ENCODE peak calls at places on chromosomes 5 and 9, in seven cellular contexts. One of them, this sample, is unnamed.
A peak's percentile ranks its signal among the peaks of the same experiment; 100 is the strongest.

GRCh38 chr9:16293610-16294009 is 576.9 kb downstream of the BNC2 start:
- DNase-seq in HepG2: no peak
- DNase-seq in neural progenitor cell: no peak
- DNase-seq in PC-9: no peak
- DNase-seq in H9: peak; percentile 2
- DNase-seq in fibroblast of lung: no peak
- DNase-seq in hepatocyte: no peak
- DNase-seq in this sample: no peak

GRCh38 chr9:113299800-113300292 is 3.3 kb downstream of the RNF183 start:
- DNase-seq in HepG2: no peak
- DNase-seq in PC-9: no peak
- DNase-seq in H9: no peak
- DNase-seq in hepatocyte: peak; percentile 55
- DNase-seq in neural progenitor cell: no peak
- DNase-seq in fibroblast of lung: no peak
- DNase-seq in this sample: no peak

GRCh38 chr5:124252751-124253146 is 493.7 kb downstream of the ZNF608 start:
- DNase-seq in hepatocyte: no peak
- DNase-seq in fibroblast of lung: no peak
- DNase-seq in PC-9: no peak
- DNase-seq in H9: no peak
- DNase-seq in neural progenitor cell: no peak
- DNase-seq in HepG2: no peak
- DNase-seq in this sample: peak; percentile 10

GRCh38 chr5:102418531-102418930 is 80.3 kb downstream of the SLCO6A1 start:
- DNase-seq in H9: no peak
- DNase-seq in fibroblast of lung: no peak
- DNase-seq in hepatocyte: no peak
- DNase-seq in neural progenitor cell: peak; percentile 28
- DNase-seq in PC-9: no peak
- DNase-seq in HepG2: no peak
- DNase-seq in this sample: no peak

GRCh38 chr5:53991942-53992341 is 318.4 kb downstream of the ARL15 start:
- DNase-seq in H9: no peak
- DNase-seq in PC-9: no peak
- DNase-seq in neural progenitor cell: no peak
- DNase-seq in hepatocyte: no peak
- DNase-seq in HepG2: no peak
- DNase-seq in fibroblast of lung: peak; percentile 15
- DNase-seq in this sample: no peak

GRCh38 chr9:93575706-93576295 is 583 bp upstream of the PHF2 start:
- DNase-seq in fibroblast of lung: peak; percentile 36
- DNase-seq in HepG2: no peak
- DNase-seq in PC-9: no peak
- DNase-seq in H9: no peak
- DNase-seq in neural progenitor cell: peak; percentile 46
- DNase-seq in hepatocyte: peak; percentile 64
- DNase-seq in this sample: peak; percentile 96

GRCh38 chr9:89363921-89364663 is 45.8 kb downstream of the SECISBP2 start:
- DNase-seq in HepG2: no peak
- DNase-seq in neural progenitor cell: no peak
- DNase-seq in PC-9: no peak
- DNase-seq in hepatocyte: no peak
- DNase-seq in fibroblast of lung: no peak
- DNase-seq in H9: no peak
- DNase-seq in this sample: peak; percentile 58

GRCh38 chr5:109916481-109917153 is 226.9 kb downstream of the MAN2A1 start:
- DNase-seq in HepG2: no peak
- DNase-seq in hepatocyte: no peak
- DNase-seq in H9: no peak
- DNase-seq in PC-9: no peak
- DNase-seq in neural progenitor cell: no peak
- DNase-seq in fibroblast of lung: no peak
- DNase-seq in this sample: no peak

GRCh38 chr5:107217721-107218130 is 453.0 kb downstream of the EFNA5 start:
- DNase-seq in neural progenitor cell: no peak
- DNase-seq in hepatocyte: no peak
- DNase-seq in H9: no peak
- DNase-seq in PC-9: peak; percentile 96
- DNase-seq in fibroblast of lung: no peak
- DNase-seq in HepG2: no peak
- DNase-seq in this sample: no peak

GRCh38 chr5:66653380-66653779 is 57.2 kb downstream of the MAST4 start:
- DNase-seq in H9: no peak
- DNase-seq in neural progenitor cell: no peak
- DNase-seq in hepatocyte: peak; percentile 6
- DNase-seq in PC-9: no peak
- DNase-seq in fibroblast of lung: peak; percentile 50
- DNase-seq in HepG2: no peak
- DNase-seq in this sample: peak; percentile 15

GRCh38 chr5:95841914-95842812 is 19.6 kb upstream of the GLRX start:
- DNase-seq in neural progenitor cell: no peak
- DNase-seq in HepG2: peak; percentile 47
- DNase-seq in PC-9: peak; percentile 82
- DNase-seq in H9: no peak
- DNase-seq in fibroblast of lung: peak; percentile 93
- DNase-seq in hepatocyte: no peak
- DNase-seq in this sample: peak; percentile 92

GRCh38 chr9:4073371-4073770 is 226.5 kb downstream of the GLIS3 start:
- DNase-seq in neural progenitor cell: peak; percentile 38
- DNase-seq in HepG2: peak; percentile 8
- DNase-seq in fibroblast of lung: no peak
- DNase-seq in PC-9: no peak
- DNase-seq in H9: peak; percentile 76
- DNase-seq in hepatocyte: no peak
- DNase-seq in this sample: peak; percentile 15

GRCh38 chr9:89185980-89186379 is 7.4 kb upstream of the SHC3 start:
- DNase-seq in H9: peak; percentile 61
- DNase-seq in HepG2: no peak
- DNase-seq in fibroblast of lung: no peak
- DNase-seq in hepatocyte: peak; percentile 59
- DNase-seq in PC-9: no peak
- DNase-seq in neural progenitor cell: peak; percentile 75
- DNase-seq in this sample: no peak

GRCh38 chr5:181160144-181160754 is 12.9 kb downstream of the OR2V2 start:
- DNase-seq in fibroblast of lung: peak; percentile 56
- DNase-seq in HepG2: no peak
- DNase-seq in neural progenitor cell: peak; percentile 78
- DNase-seq in PC-9: no peak
- DNase-seq in H9: peak; percentile 75
- DNase-seq in hepatocyte: peak; percentile 28
- DNase-seq in this sample: peak; percentile 89

GRCh38 chr5:11174601-11175000 is 413.6 kb upstream of the DAP start:
- DNase-seq in fibroblast of lung: no peak
- DNase-seq in HepG2: no peak
- DNase-seq in PC-9: no peak
- DNase-seq in hepatocyte: no peak
- DNase-seq in neural progenitor cell: no peak
- DNase-seq in H9: no peak
- DNase-seq in this sample: no peak

GRCh38 chr9:93003552-93004407 is 54.7 kb upstream of the SUSD3 start:
- DNase-seq in hepatocyte: peak; percentile 77
- DNase-seq in H9: peak; percentile 81
- DNase-seq in PC-9: peak; percentile 58
- DNase-seq in fibroblast of lung: peak; percentile 44
- DNase-seq in HepG2: peak; percentile 41
- DNase-seq in neural progenitor cell: peak; percentile 71
- DNase-seq in this sample: peak; percentile 77

DNA sequence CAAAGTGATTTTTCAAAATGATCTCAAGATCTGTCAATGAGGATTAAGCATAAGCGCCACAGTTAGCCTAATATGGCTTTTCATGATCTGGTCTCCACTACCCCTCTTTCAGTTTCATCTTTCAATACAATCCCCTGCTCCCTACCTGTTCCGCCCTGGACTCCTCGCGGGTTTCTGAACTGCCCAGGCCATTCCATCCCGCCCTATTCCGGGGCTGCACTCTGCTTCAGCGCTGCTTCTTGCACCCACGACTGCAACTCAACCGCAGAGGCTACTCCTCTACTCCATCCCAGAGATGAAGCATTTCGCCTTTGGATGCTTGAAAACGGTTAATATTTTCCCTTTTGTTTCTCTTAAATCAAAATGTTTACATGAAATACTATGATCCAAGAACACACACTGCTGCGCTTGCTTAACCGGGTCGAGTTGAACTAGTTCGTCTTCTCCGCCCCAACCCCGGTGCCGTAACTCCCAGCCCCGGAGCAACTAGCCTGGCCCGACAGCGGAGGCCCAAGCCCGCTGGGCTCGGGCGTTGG is 716 bp upstream of the OTULIN start:
- DNase-seq in hepatocyte: peak; percentile 23
- DNase-seq in neural progenitor cell: peak; percentile 33
- DNase-seq in PC-9: no peak
- DNase-seq in fibroblast of lung: no peak
- DNase-seq in HepG2: no peak
- DNase-seq in H9: no peak
- DNase-seq in this sample: peak; percentile 83
- H3K4me1 ChIP-seq in hepatocyte: peaks cover 27% of the 10 kb centered on the region
- H3K4me1 ChIP-seq in neural progenitor cell: peaks cover 14% of the 10 kb centered on the region
- H3K4me1 ChIP-seq in PC-9: peaks cover 28% of the 10 kb centered on the region
- H3K4me1 ChIP-seq in fibroblast of lung: peaks cover 12% of the 10 kb centered on the region
- H3K4me1 ChIP-seq in HepG2: peaks cover 58% of the 10 kb centered on the region
- H3K4me1 ChIP-seq in H9: peaks cover 2% of the 10 kb centered on the region
- H3K4me1 ChIP-seq in this sample: peaks cover 47% of the 10 kb centered on the region

GRCh38 chr5:62312036-62312435 is 6.0 kb downstream of the KIF2A start:
- DNase-seq in PC-9: no peak
- DNase-seq in H9: no peak
- DNase-seq in neural progenitor cell: no peak
- DNase-seq in fibroblast of lung: peak; percentile 13
- DNase-seq in hepatocyte: no peak
- DNase-seq in HepG2: no peak
- DNase-seq in this sample: no peak
- H4K20me1 ChIP-seq in PC-9: peaks cover 56% of the 10 kb centered on the region
- H4K20me1 ChIP-seq in H9: no peaks in the 10 kb centered on the region
- H4K20me1 ChIP-seq in neural progenitor cell: peaks cover 100% of the 10 kb centered on the region
- H4K20me1 ChIP-seq in fibroblast of lung: no peaks in the 10 kb centered on the region
- H4K20me1 ChIP-seq in hepatocyte: peaks cover 88% of the 10 kb centered on the region
- H4K20me1 ChIP-seq in HepG2: peaks cover 10% of the 10 kb centered on the region
- H4K20me1 ChIP-seq in this sample: peaks cover 50% of the 10 kb centered on the region

GRCh38 chr5:111681791-111682190 is 75.2 kb downstream of the NREP start:
- DNase-seq in fibroblast of lung: peak; percentile 56
- DNase-seq in H9: no peak
- DNase-seq in hepatocyte: no peak
- DNase-seq in HepG2: no peak
- DNase-seq in PC-9: no peak
- DNase-seq in neural progenitor cell: no peak
- DNase-seq in this sample: peak; percentile 27
- H3K27ac ChIP-seq in fibroblast of lung: peak overlapping the region; percentile 82
- H3K27ac ChIP-seq in H9: no peak overlapping the region
- H3K27ac ChIP-seq in hepatocyte: peak overlapping the region; percentile 68
- H3K27ac ChIP-seq in HepG2: no peak overlapping the region
- H3K27ac ChIP-seq in PC-9: no peak overlapping the region
- H3K27ac ChIP-seq in neural progenitor cell: no peak overlapping the region
- H3K27ac ChIP-seq in this sample: peak overlapping the region; percentile 64

GRCh38 chr9:79613145-79613544 is 41.4 kb downstream of the TLE4 start:
- DNase-seq in H9: no peak
- DNase-seq in PC-9: no peak
- DNase-seq in neural progenitor cell: no peak
- DNase-seq in HepG2: no peak
- DNase-seq in hepatocyte: no peak
- DNase-seq in fibroblast of lung: no peak
- DNase-seq in this sample: no peak

GRCh38 chr9:79610019-79610760 is 38.4 kb downstream of the TLE4 start:
- DNase-seq in fibroblast of lung: peak; percentile 20
- DNase-seq in neural progenitor cell: peak; percentile 58
- DNase-seq in HepG2: no peak
- DNase-seq in hepatocyte: no peak
- DNase-seq in H9: no peak
- DNase-seq in PC-9: no peak
- DNase-seq in this sample: no peak

GRCh38 chr9:79615038-79615437 is 43.3 kb downstream of the TLE4 start:
- DNase-seq in HepG2: no peak
- DNase-seq in hepatocyte: no peak
- DNase-seq in H9: no peak
- DNase-seq in neural progenitor cell: no peak
- DNase-seq in PC-9: no peak
- DNase-seq in fibroblast of lung: no peak
- DNase-seq in this sample: no peak

GRCh38 chr9:79609468-79610018 is 37.8 kb downstream of the TLE4 start:
- DNase-seq in PC-9: no peak
- DNase-seq in HepG2: no peak
- DNase-seq in neural progenitor cell: no peak
- DNase-seq in hepatocyte: no peak
- DNase-seq in H9: no peak
- DNase-seq in fibroblast of lung: no peak
- DNase-seq in this sample: no peak

GRCh38 chr9:79611091-79611614 is 39.4 kb downstream of the TLE4 start:
- DNase-seq in neural progenitor cell: peak; percentile 86
- DNase-seq in PC-9: no peak
- DNase-seq in fibroblast of lung: peak; percentile 30
- DNase-seq in H9: no peak
- DNase-seq in hepatocyte: no peak
- DNase-seq in HepG2: no peak
- DNase-seq in this sample: peak; percentile 67
- H3K4me1 ChIP-seq in neural progenitor cell: peaks cover 80% of the 10 kb centered on the region
- H3K4me1 ChIP-seq in PC-9: no peaks in the 10 kb centered on the region
- H3K4me1 ChIP-seq in fibroblast of lung: peaks cover 10% of the 10 kb centered on the region
- H3K4me1 ChIP-seq in H9: peaks cover 11% of the 10 kb centered on the region
- H3K4me1 ChIP-seq in hepatocyte: peaks cover 14% of the 10 kb centered on the region
- H3K4me1 ChIP-seq in HepG2: no peaks in the 10 kb centered on the region
- H3K4me1 ChIP-seq in this sample: peaks cover 45% of the 10 kb centered on the region

GRCh38 chr5:38515648-38516047 is 40.8 kb downstream of the LIFR start:
- DNase-seq in PC-9: no peak
- DNase-seq in fibroblast of lung: peak; percentile 39
- DNase-seq in H9: no peak
- DNase-seq in hepatocyte: peak; percentile 49
- DNase-seq in HepG2: peak; percentile 17
- DNase-seq in neural progenitor cell: peak; percentile 30
- DNase-seq in this sample: no peak
- H4K20me1 ChIP-seq in PC-9: no peaks in the 10 kb centered on the region
- H4K20me1 ChIP-seq in fibroblast of lung: no peaks in the 10 kb centered on the region
- H4K20me1 ChIP-seq in H9: no peaks in the 10 kb centered on the region
- H4K20me1 ChIP-seq in hepatocyte: no peaks in the 10 kb centered on the region
- H4K20me1 ChIP-seq in HepG2: no peaks in the 10 kb centered on the region
- H4K20me1 ChIP-seq in neural progenitor cell: no peaks in the 10 kb centered on the region
- H4K20me1 ChIP-seq in this sample: no peaks in the 10 kb centered on the region